ENCODE peak calls at places on chromosomes 13 and 19, in five cellular contexts. N, C, Q, F and X are unnamed samples. For H3K4me1 and H3K36me3, the result is how much of the 10 kb centered on the place peaks cover.

GRCh38 chr19:40529093-40529954 is 47.3 kb upstream of the SHKBP1 start:
- DNase-seq in Q (peak), C (peak), N (peak), F (peak), X (peak)

GRCh38 chr13:44093607-44094583 is 214.2 kb downstream of the LACC1 start:
- DNase-seq in Q (peak), N (no peak), F (no peak), C (no peak), X (no peak)

GRCh38 chr13:81487151-81487550 is 1146.2 kb upstream of the SPRY2 start:
- DNase-seq in F (no peak), N (peak), C (no peak), Q (no peak), X (no peak)

GRCh38 chr19:9913237-9914000 is 22.9 kb downstream of the OLFM2 start:
- DNase-seq in N (peak), F (peak), C (no peak), Q (no peak), X (no peak)

GRCh38 chr13:56349866-56350265 is 790.9 kb upstream of the PRR20A start:
- DNase-seq in F (no peak), Q (no peak), N (no peak), C (no peak), X (no peak)

GRCh38 chr19:35436477-35437141 is 11.4 kb upstream of the FFAR2 start:
- DNase-seq in C (no peak), F (no peak), N (no peak), Q (peak), X (no peak)

GRCh38 chr13:26785845-26786630 is 25.5 kb upstream of the GPR12 start:
- DNase-seq in N (no peak), Q (no peak), C (no peak), F (peak), X (peak)

GRCh38 chr13:102948006-102948405 is 102.2 kb downstream of the ERCC5 start:
- DNase-seq in F (no peak), Q (peak), N (peak), C (no peak), X (no peak)

GRCh38 chr19:40663712-40664692 is 26.4 kb downstream of the NUMBL start:
- DNase-seq in C (peak), Q (no peak), N (no peak), F (no peak), X (no peak)

GRCh38 chr13:42380420-42381164 is 108.6 kb downstream of the AKAP11 start:
- DNase-seq in N (no peak), Q (no peak), F (no peak), C (no peak), X (no peak)

GRCh38 chr13:110440946-110441731 is 120.4 kb downstream of the RAB20 start:
- DNase-seq in Q (no peak), F (no peak), N (no peak), C (no peak), X (no peak)

GRCh38 chr13:32025730-32026129 is 5.8 kb upstream of the FRY start:
- DNase-seq in F (no peak), N (no peak), Q (no peak), C (no peak), X (no peak)

GRCh38 chr13:20902438-20903163 is at the start of gene XPO4:
- DNase-seq in C (peak), Q (peak), F (peak), N (peak), X (peak)

GRCh38 chr19:34096020-34096915 is 76.0 kb upstream of the LSM14A start:
- DNase-seq in F (peak), N (peak), Q (peak), C (peak), X (no peak)

GRCh38 chr19:2061936-2062729 is 11.1 kb upstream of the MKNK2 start:
- DNase-seq in F (no peak), Q (no peak), N (no peak), C (no peak), X (no peak)

GRCh38 chr13:65461590-65461989 is 1768.5 kb downstream of the PCDH9 start:
- DNase-seq in C (peak), Q (peak), N (no peak), F (no peak), X (no peak)

GRCh38 chr13:41955605-41956004 is 5.3 kb downstream of the VWA8 start:
- DNase-seq in C (no peak), F (no peak), Q (no peak), N (no peak), X (no peak)

GRCh38 chr13:33612641-33613638 is 205.0 kb upstream of the RFC3 start:
- DNase-seq in C (no peak), N (no peak), Q (no peak), F (no peak), X (no peak)

GRCh38 chr19:17775991-17776803 is 18.7 kb upstream of the B3GNT3 start:
- DNase-seq in Q (peak), N (no peak), F (no peak), C (no peak), X (no peak)

GRCh38 chr19:13163609-13164364 is 13.6 kb downstream of the IER2 start:
- DNase-seq in F (peak), Q (peak), N (peak), C (peak), X (no peak)
- H3K4me3 ChIP-seq in F (peak), Q (peak), N (peak), C (peak), X (peak)

DNA sequence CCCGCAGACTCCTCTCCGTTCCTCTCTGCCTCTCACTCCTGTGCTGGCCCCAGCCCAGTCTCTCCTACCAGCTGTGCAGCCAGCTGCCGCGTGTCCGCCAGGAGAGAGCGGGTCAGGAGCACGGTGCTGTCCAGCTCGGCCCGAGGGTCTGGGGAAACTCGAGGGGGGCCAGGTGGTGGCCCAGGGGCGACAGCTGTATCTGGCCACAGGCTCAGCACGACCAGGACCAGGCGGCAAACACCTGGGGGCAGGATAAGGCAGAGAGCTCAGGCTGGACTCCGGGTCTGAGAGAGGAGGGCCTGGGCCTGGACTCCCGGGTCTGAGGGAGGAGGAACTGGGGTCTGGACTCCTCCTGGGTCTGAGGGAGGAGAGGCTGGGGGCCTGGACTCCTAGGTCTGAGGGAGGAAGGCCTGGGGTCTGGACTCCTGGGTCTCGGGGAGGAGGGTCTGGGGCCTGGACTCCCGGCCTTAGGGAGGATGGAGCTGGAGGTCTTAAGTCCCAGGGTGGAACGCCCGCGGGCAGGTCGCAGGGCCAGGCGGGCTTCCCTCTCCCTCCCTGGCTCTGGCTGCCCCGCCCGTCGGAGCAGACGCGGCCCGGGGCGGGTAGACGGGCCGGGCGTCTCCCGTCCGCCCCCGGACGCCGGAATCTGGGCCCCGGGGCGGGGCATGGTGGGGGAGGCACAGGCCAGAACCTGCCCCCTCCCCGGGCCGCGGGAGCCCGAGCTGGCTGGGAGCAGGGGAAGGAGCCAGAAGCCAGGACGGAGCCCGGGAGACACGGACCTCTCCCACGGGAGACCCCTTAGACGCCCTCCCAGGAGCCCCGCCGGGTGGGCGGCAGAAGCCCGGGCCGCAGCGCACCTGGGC is 1.3 kb downstream of the IL11 start:
- DNase-seq in F (no peak), N (peak), C (peak), Q (no peak), X (no peak)
- H3K4me1 ChIP-seq in F (under half), N (under half), C (under half), Q (under half), X (under half)

GRCh38 chr19:16131648-16132047 is 11.8 kb upstream of the HSH2D start:
- DNase-seq in Q (no peak), C (no peak), F (no peak), N (no peak), X (no peak)
- H3K36me3 ChIP-seq in Q (under half), C (under half), F (under half), N (under half), X (half or more)

DNA sequence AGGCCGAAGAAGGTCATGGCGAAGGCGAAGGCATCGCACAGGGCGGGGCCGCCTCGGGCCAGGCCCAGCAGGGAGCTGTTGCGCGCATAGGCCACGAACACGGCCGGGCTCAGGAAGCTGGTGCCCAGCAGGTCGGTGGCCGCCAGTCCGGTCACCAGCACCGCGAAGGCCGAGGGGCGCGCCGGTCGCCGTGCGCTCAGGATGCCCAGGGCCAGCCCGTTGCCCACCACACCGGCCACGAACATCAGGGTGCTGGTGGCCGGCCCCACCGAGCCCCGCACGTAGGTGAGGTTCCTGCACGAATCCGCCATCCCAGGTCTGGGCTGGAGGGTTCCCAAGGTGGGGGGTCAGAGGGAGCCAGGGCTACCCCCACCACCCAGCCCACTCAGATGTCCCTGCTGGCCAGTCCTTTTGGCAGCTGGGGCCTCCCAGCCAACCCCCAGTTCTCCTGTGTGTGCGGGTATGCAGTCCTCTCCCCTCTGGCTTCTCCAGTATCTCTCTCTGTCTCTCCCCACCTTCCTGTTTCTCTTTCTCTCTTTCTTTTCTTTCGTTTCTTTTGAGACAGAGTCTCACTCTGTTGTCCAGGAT is 880 bp downstream of the PTGIR start:
- DNase-seq in C (no peak), Q (no peak), N (no peak), F (no peak), X (no peak)
- H3K4me3 ChIP-seq in C (no peak), Q (no peak), N (no peak), F (peak), X (no peak)

GRCh38 chr19:32819415-32820400 is 49.9 kb downstream of the SLC7A9 start:
- DNase-seq in N (no peak), F (no peak), C (no peak), Q (no peak), X (no peak)
- H3K4me1 ChIP-seq in N (under half), F (under half), C (under half), Q (under half), X (under half)

DNA sequence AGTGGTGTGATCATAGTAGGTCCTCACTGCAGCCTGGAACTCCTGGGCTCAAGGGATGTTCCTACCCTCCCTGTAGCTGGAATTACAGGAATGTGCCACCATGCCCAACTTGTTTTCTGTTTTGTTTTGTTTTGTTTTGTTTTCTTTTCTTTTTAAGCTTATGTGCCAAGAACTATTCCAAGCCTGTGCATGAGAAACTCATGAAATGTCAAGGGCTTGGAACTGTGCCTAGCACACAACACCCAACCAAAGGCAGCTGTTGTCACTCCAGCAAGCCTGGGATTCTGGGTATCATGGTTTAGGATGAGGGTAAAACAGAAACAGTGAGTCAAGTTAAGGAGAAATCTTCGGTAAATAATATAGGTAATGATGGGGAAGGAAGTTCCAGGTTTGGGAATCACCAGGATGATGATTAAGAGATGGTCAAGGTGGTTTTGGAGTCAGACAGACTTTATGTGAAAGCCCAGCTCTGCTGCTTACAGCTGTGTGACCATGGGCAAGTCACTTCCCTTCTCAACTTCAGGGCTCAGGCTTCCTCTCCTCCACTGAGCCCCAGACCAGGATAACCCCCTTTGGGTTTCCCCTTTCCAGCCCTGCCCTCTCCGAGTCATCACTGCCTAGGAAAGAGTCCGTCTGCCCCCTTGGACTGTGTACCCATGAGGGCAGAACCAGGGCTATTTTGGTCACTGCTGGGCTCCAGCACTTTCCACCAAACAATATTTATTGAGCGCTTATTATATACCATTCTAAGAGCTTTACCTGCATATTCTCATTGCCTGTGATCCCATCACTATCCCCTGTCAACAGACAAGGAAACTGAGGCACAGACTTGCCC is 5.0 kb downstream of the PVR start:
- DNase-seq in N (no peak), C (peak), Q (peak), F (no peak), X (no peak)
- H3K36me3 ChIP-seq in N (under half), C (under half), Q (under half), F (under half), X (under half)

GRCh38 chr19:50497030-50497420 is 14.0 kb downstream of the JOSD2 start:
- DNase-seq in F (no peak), N (no peak), C (no peak), Q (no peak), X (no peak)
- H3K4me3 ChIP-seq in F (no peak), N (no peak), C (no peak), Q (no peak), X (no peak)

GRCh38 chr13:30373727-30374126 is 48.6 kb upstream of the UBE2L5 start:
- DNase-seq in F (no peak), N (no peak), C (no peak), Q (no peak), X (no peak)
- H3K4me1 ChIP-seq in F (half or more), N (under half), C (under half), Q (under half), X (half or more)

DNA sequence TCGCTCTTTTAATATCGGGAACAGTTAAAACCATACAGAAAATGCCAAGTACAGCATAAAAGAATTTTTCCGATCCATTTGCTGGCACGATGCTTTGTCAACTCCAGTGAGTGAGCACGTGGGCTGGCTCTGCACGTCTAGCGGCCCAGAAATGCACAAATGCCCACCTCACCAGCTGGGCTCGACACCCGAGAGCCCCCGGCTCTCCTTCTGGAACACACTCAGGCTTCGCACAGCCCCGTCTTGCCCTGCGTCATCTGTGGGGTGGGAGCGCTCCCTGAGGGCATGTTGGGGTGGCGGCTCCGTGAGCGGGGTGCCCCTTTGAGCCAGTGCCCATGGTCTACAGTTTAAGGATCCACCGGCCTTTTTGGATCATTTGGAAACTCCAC is 24.5 kb downstream of the ATP4B start:
- DNase-seq in Q (no peak), C (no peak), N (no peak), F (no peak), X (peak)
- H3K36me3 ChIP-seq in Q (under half), C (under half), N (under half), F (under half), X (under half)

GRCh38 chr19:29527500-29528328 is 1.9 kb downstream of the VSTM2B start:
- DNase-seq in F (no peak), N (no peak), C (no peak), Q (no peak), X (no peak)
- H3K4me3 ChIP-seq in F (peak), N (no peak), C (no peak), Q (no peak), X (no peak)